ENCODE peak calls at places on chromosomes 6 and 20, in nine cellular contexts. One of them, this sample, is unnamed.

GRCh38 chr6:165662671-165663282 is at the start of gene PDE10A:
- DNase-seq in GM06990: no peak
- DNase-seq in GM23338: peak; percentile 63
- DNase-seq in heart left ventricle: peak; percentile 85
- DNase-seq in brain microvascular endothelial cell: peak; percentile 44
- DNase-seq in hepatocyte: peak; percentile 56
- DNase-seq in fibroblast of mammary gland: no peak
- DNase-seq in RWPE2: no peak
- DNase-seq in fibroblast of pulmonary artery: peak; percentile 80
- DNase-seq in this sample: peak; percentile 15

GRCh38 chr6:124078169-124078568 is 274.5 kb downstream of the NKAIN2 start:
- DNase-seq in heart left ventricle: no peak
- DNase-seq in GM06990: no peak
- DNase-seq in GM23338: no peak
- DNase-seq in fibroblast of mammary gland: no peak
- DNase-seq in RWPE2: no peak
- DNase-seq in brain microvascular endothelial cell: no peak
- DNase-seq in fibroblast of pulmonary artery: no peak
- DNase-seq in hepatocyte: no peak
- DNase-seq in this sample: no peak

GRCh38 chr6:154249499-154250298 is 106.9 kb downstream of the IPCEF1 start:
- DNase-seq in RWPE2: no peak
- DNase-seq in fibroblast of mammary gland: no peak
- DNase-seq in GM23338: no peak
- DNase-seq in brain microvascular endothelial cell: no peak
- DNase-seq in fibroblast of pulmonary artery: no peak
- DNase-seq in GM06990: peak; percentile 55
- DNase-seq in heart left ventricle: no peak
- DNase-seq in hepatocyte: no peak
- DNase-seq in this sample: no peak

GRCh38 chr6:105780146-105780860 is 305.8 kb upstream of the PRDM1 start:
- DNase-seq in fibroblast of pulmonary artery: no peak
- DNase-seq in RWPE2: no peak
- DNase-seq in brain microvascular endothelial cell: no peak
- DNase-seq in GM23338: no peak
- DNase-seq in fibroblast of mammary gland: no peak
- DNase-seq in heart left ventricle: no peak
- DNase-seq in hepatocyte: no peak
- DNase-seq in GM06990: no peak
- DNase-seq in this sample: peak; percentile 85

GRCh38 chr6:20833881-20834515 is 299.7 kb downstream of the CDKAL1 start:
- DNase-seq in GM23338: peak; percentile 72
- DNase-seq in GM06990: no peak
- DNase-seq in RWPE2: no peak
- DNase-seq in hepatocyte: no peak
- DNase-seq in fibroblast of pulmonary artery: peak; percentile 36
- DNase-seq in heart left ventricle: no peak
- DNase-seq in brain microvascular endothelial cell: no peak
- DNase-seq in fibroblast of mammary gland: no peak
- DNase-seq in this sample: no peak

GRCh38 chr6:108739496-108740330 is 108.5 kb upstream of the ARMC2 start:
- DNase-seq in fibroblast of pulmonary artery: peak; percentile 49
- DNase-seq in heart left ventricle: no peak
- DNase-seq in brain microvascular endothelial cell: no peak
- DNase-seq in fibroblast of mammary gland: peak; percentile 38
- DNase-seq in GM23338: no peak
- DNase-seq in RWPE2: no peak
- DNase-seq in GM06990: no peak
- DNase-seq in hepatocyte: no peak
- DNase-seq in this sample: no peak

GRCh38 chr20:2700913-2701620 is 8.5 kb downstream of the EBF4 start:
- DNase-seq in hepatocyte: no peak
- DNase-seq in brain microvascular endothelial cell: no peak
- DNase-seq in RWPE2: no peak
- DNase-seq in heart left ventricle: no peak
- DNase-seq in fibroblast of pulmonary artery: no peak
- DNase-seq in fibroblast of mammary gland: no peak
- DNase-seq in GM23338: no peak
- DNase-seq in GM06990: no peak
- DNase-seq in this sample: no peak

GRCh38 chr6:37033819-37034790 is 28.6 kb downstream of the FGD2 start:
- DNase-seq in fibroblast of mammary gland: no peak
- DNase-seq in heart left ventricle: no peak
- DNase-seq in RWPE2: no peak
- DNase-seq in GM23338: no peak
- DNase-seq in fibroblast of pulmonary artery: no peak
- DNase-seq in hepatocyte: no peak
- DNase-seq in brain microvascular endothelial cell: no peak
- DNase-seq in GM06990: no peak
- DNase-seq in this sample: no peak

GRCh38 chr6:84422380-84422968 is 195.0 kb upstream of the CEP162 start:
- DNase-seq in hepatocyte: peak; percentile 75
- DNase-seq in heart left ventricle: peak; percentile 69
- DNase-seq in fibroblast of pulmonary artery: peak; percentile 88
- DNase-seq in brain microvascular endothelial cell: peak; percentile 82
- DNase-seq in GM23338: peak; percentile 83
- DNase-seq in RWPE2: no peak
- DNase-seq in fibroblast of mammary gland: peak; percentile 49
- DNase-seq in GM06990: peak; percentile 40
- DNase-seq in this sample: no peak
- TF ChIP-seq CTCF in hepatocyte: peak; percentile 88
- TF ChIP-seq CTCF in heart left ventricle: peak; percentile 45
- TF ChIP-seq CTCF in fibroblast of pulmonary artery: peak; percentile 94
- TF ChIP-seq CTCF in brain microvascular endothelial cell: peak; percentile 95
- TF ChIP-seq CTCF in GM23338: peak; percentile 95
- TF ChIP-seq CTCF in RWPE2: peak; percentile 78
- TF ChIP-seq CTCF in fibroblast of mammary gland: peak; percentile 68
- TF ChIP-seq CTCF in GM06990: peak; percentile 70
- TF ChIP-seq CTCF in this sample: peak; percentile 56

GRCh38 chr6:143739341-143739851 is 61.6 kb downstream of the PHACTR2 start:
- DNase-seq in heart left ventricle: no peak
- DNase-seq in brain microvascular endothelial cell: no peak
- DNase-seq in RWPE2: no peak
- DNase-seq in GM23338: no peak
- DNase-seq in GM06990: no peak
- DNase-seq in hepatocyte: no peak
- DNase-seq in fibroblast of mammary gland: no peak
- DNase-seq in fibroblast of pulmonary artery: no peak
- DNase-seq in this sample: no peak
- TF ChIP-seq CTCF in heart left ventricle: no peak
- TF ChIP-seq CTCF in brain microvascular endothelial cell: no peak
- TF ChIP-seq CTCF in RWPE2: no peak
- TF ChIP-seq CTCF in GM23338: no peak
- TF ChIP-seq CTCF in GM06990: no peak
- TF ChIP-seq CTCF in hepatocyte: no peak
- TF ChIP-seq CTCF in fibroblast of mammary gland: no peak
- TF ChIP-seq CTCF in fibroblast of pulmonary artery: no peak
- TF ChIP-seq CTCF in this sample: no peak

GRCh38 chr20:38600057-38600456 is 1.6 kb upstream of the ARHGAP40 start:
- DNase-seq in GM06990: no peak
- DNase-seq in fibroblast of mammary gland: no peak
- DNase-seq in hepatocyte: no peak
- DNase-seq in fibroblast of pulmonary artery: no peak
- DNase-seq in heart left ventricle: no peak
- DNase-seq in brain microvascular endothelial cell: no peak
- DNase-seq in RWPE2: no peak
- DNase-seq in GM23338: no peak
- DNase-seq in this sample: no peak

GRCh38 chr20:38599410-38599882 is 2.2 kb upstream of the ARHGAP40 start:
- DNase-seq in RWPE2: peak; percentile 94
- DNase-seq in brain microvascular endothelial cell: no peak
- DNase-seq in heart left ventricle: peak; percentile 81
- DNase-seq in hepatocyte: peak; percentile 61
- DNase-seq in fibroblast of pulmonary artery: peak; percentile 29
- DNase-seq in GM23338: no peak
- DNase-seq in fibroblast of mammary gland: no peak
- DNase-seq in GM06990: no peak
- DNase-seq in this sample: no peak

GRCh38 chr20:38602185-38602581 is 574 bp downstream of the ARHGAP40 start:
- DNase-seq in fibroblast of pulmonary artery: no peak
- DNase-seq in GM23338: peak; percentile 40
- DNase-seq in RWPE2: no peak
- DNase-seq in GM06990: no peak
- DNase-seq in hepatocyte: no peak
- DNase-seq in fibroblast of mammary gland: no peak
- DNase-seq in heart left ventricle: no peak
- DNase-seq in brain microvascular endothelial cell: no peak
- DNase-seq in this sample: no peak

GRCh38 chr20:38603286-38603685 is 1.7 kb downstream of the ARHGAP40 start:
- DNase-seq in fibroblast of mammary gland: no peak
- DNase-seq in GM06990: no peak
- DNase-seq in hepatocyte: no peak
- DNase-seq in brain microvascular endothelial cell: no peak
- DNase-seq in GM23338: no peak
- DNase-seq in RWPE2: no peak
- DNase-seq in fibroblast of pulmonary artery: no peak
- DNase-seq in heart left ventricle: no peak
- DNase-seq in this sample: no peak

DNA sequence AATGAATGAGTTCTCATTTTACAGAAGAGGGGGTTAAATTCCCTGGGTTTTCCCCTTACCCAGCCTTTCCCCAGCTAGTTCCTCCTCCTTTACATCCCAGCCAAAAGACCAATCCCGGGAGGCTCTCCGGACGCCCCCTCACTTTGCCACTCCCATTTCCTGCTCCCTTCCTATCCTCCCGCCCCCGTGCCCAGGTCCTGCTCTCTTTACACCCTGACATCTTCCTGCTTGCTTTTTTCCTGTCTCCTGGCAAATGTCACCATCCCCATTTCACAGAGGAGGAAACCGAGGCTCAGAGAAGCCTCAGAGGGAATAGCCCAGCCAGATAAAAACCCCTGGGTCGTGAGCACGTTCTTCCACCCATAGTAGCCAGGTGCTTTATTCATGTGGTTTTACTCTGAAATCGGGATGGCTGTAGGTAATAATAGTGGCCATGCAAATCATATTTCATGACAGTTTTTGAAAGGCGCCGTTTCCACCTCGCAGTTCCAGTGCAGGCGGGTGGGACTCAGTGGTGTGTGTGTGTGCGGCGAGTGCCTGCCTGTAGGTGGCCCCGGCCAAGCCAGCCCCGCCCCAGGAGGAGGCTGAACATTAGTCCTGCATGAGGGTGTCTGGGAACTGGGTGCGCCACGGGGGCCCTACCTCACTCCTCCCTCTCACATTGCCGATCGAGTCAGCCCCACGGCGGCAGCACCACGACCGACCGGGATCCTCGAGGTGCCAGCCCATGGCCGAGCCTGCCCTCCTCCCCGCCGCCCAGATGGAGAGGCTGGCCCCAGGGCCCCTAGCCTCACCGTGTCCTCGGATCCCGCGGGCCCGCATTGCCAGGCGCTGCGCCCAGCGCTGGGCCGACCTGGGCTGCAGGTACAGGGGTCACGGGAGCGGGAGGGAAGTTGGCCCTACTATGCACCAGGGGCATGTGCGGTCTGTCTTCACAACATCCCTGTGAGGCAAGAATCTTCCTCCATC is at the start of gene ARHGAP40:
- DNase-seq in hepatocyte: peak; percentile 45
- DNase-seq in RWPE2: peak; percentile 86
- DNase-seq in brain microvascular endothelial cell: no peak
- DNase-seq in GM23338: peak; percentile 68
- DNase-seq in fibroblast of mammary gland: peak; percentile 14
- DNase-seq in fibroblast of pulmonary artery: no peak
- DNase-seq in heart left ventricle: no peak
- DNase-seq in GM06990: no peak
- DNase-seq in this sample: peak; percentile 30
- TF ChIP-seq CTCF in hepatocyte: no peak
- TF ChIP-seq CTCF in RWPE2: peak; percentile 46
- TF ChIP-seq CTCF in brain microvascular endothelial cell: peak; percentile 64
- TF ChIP-seq CTCF in GM23338: peak; percentile 30
- TF ChIP-seq CTCF in fibroblast of mammary gland: peak; percentile 13
- TF ChIP-seq CTCF in fibroblast of pulmonary artery: peak; percentile 14
- TF ChIP-seq CTCF in heart left ventricle: no peak
- TF ChIP-seq CTCF in GM06990: peak; percentile 25
- TF ChIP-seq CTCF in this sample: no peak

GRCh38 chr6:303948-304558 is 11.8 kb downstream of the DUSP22 start:
- DNase-seq in GM23338: peak; percentile 68
- DNase-seq in hepatocyte: no peak
- DNase-seq in brain microvascular endothelial cell: no peak
- DNase-seq in heart left ventricle: no peak
- DNase-seq in fibroblast of pulmonary artery: no peak
- DNase-seq in RWPE2: no peak
- DNase-seq in GM06990: no peak
- DNase-seq in fibroblast of mammary gland: no peak
- DNase-seq in this sample: no peak
- TF ChIP-seq CTCF in GM23338: peak; percentile 53
- TF ChIP-seq CTCF in hepatocyte: no peak
- TF ChIP-seq CTCF in brain microvascular endothelial cell: peak; percentile 18
- TF ChIP-seq CTCF in heart left ventricle: no peak
- TF ChIP-seq CTCF in fibroblast of pulmonary artery: no peak
- TF ChIP-seq CTCF in RWPE2: no peak
- TF ChIP-seq CTCF in GM06990: peak; percentile 28
- TF ChIP-seq CTCF in fibroblast of mammary gland: no peak
- TF ChIP-seq CTCF in this sample: no peak

DNA sequence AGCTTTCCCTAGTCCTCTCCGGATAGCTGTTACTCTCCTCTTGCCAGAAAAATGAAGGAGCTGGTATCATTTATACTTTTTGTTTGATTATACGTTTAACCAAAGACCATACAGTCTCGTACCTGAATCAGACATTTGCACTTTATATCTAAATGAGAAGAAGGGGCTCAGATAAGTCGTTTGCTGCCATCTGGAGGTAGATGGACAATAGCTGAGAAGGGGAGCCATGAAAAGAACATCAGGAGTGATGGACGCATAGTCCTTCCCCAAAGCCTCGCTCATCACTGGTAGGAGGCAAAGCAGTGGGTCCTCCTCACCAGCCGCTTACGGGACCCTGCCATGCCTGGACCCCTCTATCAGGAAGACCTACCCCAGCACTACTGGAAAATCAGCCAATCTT is 45.4 kb downstream of the RPF2 start:
- DNase-seq in heart left ventricle: no peak
- DNase-seq in GM23338: no peak
- DNase-seq in fibroblast of pulmonary artery: no peak
- DNase-seq in fibroblast of mammary gland: no peak
- DNase-seq in hepatocyte: no peak
- DNase-seq in brain microvascular endothelial cell: no peak
- DNase-seq in RWPE2: no peak
- DNase-seq in GM06990: no peak
- DNase-seq in this sample: no peak
- TF ChIP-seq CTCF in heart left ventricle: no peak
- TF ChIP-seq CTCF in GM23338: peak; percentile 28
- TF ChIP-seq CTCF in fibroblast of pulmonary artery: no peak
- TF ChIP-seq CTCF in fibroblast of mammary gland: no peak
- TF ChIP-seq CTCF in hepatocyte: no peak
- TF ChIP-seq CTCF in brain microvascular endothelial cell: no peak
- TF ChIP-seq CTCF in RWPE2: peak; percentile 21
- TF ChIP-seq CTCF in GM06990: peak; percentile 7
- TF ChIP-seq CTCF in this sample: no peak

GRCh38 chr6:55886185-55886836 is 10.9 kb upstream of the BMP5 start:
- DNase-seq in brain microvascular endothelial cell: no peak
- DNase-seq in GM23338: peak; percentile 55
- DNase-seq in GM06990: no peak
- DNase-seq in RWPE2: no peak
- DNase-seq in fibroblast of mammary gland: peak; percentile 43
- DNase-seq in fibroblast of pulmonary artery: peak; percentile 42
- DNase-seq in hepatocyte: peak; percentile 35
- DNase-seq in heart left ventricle: no peak
- DNase-seq in this sample: peak; percentile 7
- TF ChIP-seq CTCF in brain microvascular endothelial cell: no peak
- TF ChIP-seq CTCF in GM23338: peak; percentile 58
- TF ChIP-seq CTCF in GM06990: peak; percentile 18
- TF ChIP-seq CTCF in RWPE2: peak; percentile 81
- TF ChIP-seq CTCF in fibroblast of mammary gland: peak; percentile 50
- TF ChIP-seq CTCF in fibroblast of pulmonary artery: peak; percentile 43
- TF ChIP-seq CTCF in hepatocyte: peak; percentile 73
- TF ChIP-seq CTCF in heart left ventricle: peak; percentile 33
- TF ChIP-seq CTCF in this sample: peak; percentile 18

GRCh38 chr6:72140795-72141194 is 254.4 kb downstream of the RIMS1 start:
- DNase-seq in hepatocyte: no peak
- DNase-seq in GM23338: peak; percentile 33
- DNase-seq in GM06990: no peak
- DNase-seq in brain microvascular endothelial cell: no peak
- DNase-seq in fibroblast of pulmonary artery: peak; percentile 13
- DNase-seq in RWPE2: no peak
- DNase-seq in heart left ventricle: no peak
- DNase-seq in fibroblast of mammary gland: peak; percentile 4
- DNase-seq in this sample: no peak
- TF ChIP-seq CTCF in hepatocyte: peak; percentile 23
- TF ChIP-seq CTCF in GM23338: peak; percentile 51
- TF ChIP-seq CTCF in GM06990: no peak
- TF ChIP-seq CTCF in brain microvascular endothelial cell: no peak
- TF ChIP-seq CTCF in fibroblast of pulmonary artery: no peak
- TF ChIP-seq CTCF in RWPE2: peak; percentile 22
- TF ChIP-seq CTCF in heart left ventricle: no peak
- TF ChIP-seq CTCF in fibroblast of mammary gland: no peak
- TF ChIP-seq CTCF in this sample: no peak